ENCODE peak calls at places on chromosomes 16 and 17, in six cellular contexts. G is endothelial cell; K is RPMI8226; R is IMR-90; M is fibroblast of the conjunctiva; N is CD4-positive, alpha-beta memory T cell. S is an unnamed sample.

GRCh38 chr16:85473326-85473725 is 139.8 kb upstream of the GSE1 start:
- DNase-seq in G (no peak), K (no peak), R (no peak), M (no peak), N (no peak), S (no peak)

GRCh38 chr16:57606847-57607501 is 21.5 kb upstream of the ADGRG1 start:
- DNase-seq in G (no peak), K (peak), R (no peak), M (no peak), N (no peak), S (no peak)

GRCh38 chr17:37274432-37274831 is 101.4 kb upstream of the C17orf78 start:
- DNase-seq in G (no peak), K (no peak), R (no peak), M (no peak), N (no peak), S (no peak)

GRCh38 chr17:2023692-2024571 is 1.2 kb downstream of the RTN4RL1 start:
- DNase-seq in G (peak), K (no peak), R (peak), M (no peak), N (peak), S (peak)

GRCh38 chr17:73548620-73549311 is 95.5 kb downstream of the SDK2 start:
- DNase-seq in G (no peak), K (no peak), R (no peak), M (no peak), N (no peak), S (no peak)

GRCh38 chr17:68320311-68320865 is 29.1 kb downstream of the ARSG start:
- DNase-seq in G (no peak), K (no peak), R (no peak), M (no peak), N (no peak), S (no peak)

GRCh38 chr16:67278773-67279295 is 498 bp upstream of the PLEKHG4 start:
- DNase-seq in G (no peak), K (peak), R (no peak), M (no peak), N (no peak), S (no peak)

GRCh38 chr17:40319651-40320550 is 10.9 kb downstream of the RARA start:
- DNase-seq in G (no peak), K (peak), R (no peak), M (no peak), N (peak), S (no peak)

GRCh38 chr17:74380086-74380958 is 13.0 kb downstream of the GPR142 start:
- DNase-seq in G (no peak), K (peak), R (no peak), M (no peak), N (no peak), S (no peak)

GRCh38 chr17:7296189-7296861 is 1.9 kb upstream of the YBX2 start:
- DNase-seq in G (peak), K (peak), R (peak), M (peak), N (peak), S (peak)

GRCh38 chr16:75179208-75179607 is 27.8 kb downstream of the CTRB2 start:
- DNase-seq in G (no peak), K (no peak), R (no peak), M (no peak), N (no peak), S (no peak)

GRCh38 chr17:41678907-41679739 is 9.6 kb upstream of the EIF1 start:
- DNase-seq in G (no peak), K (peak), R (peak), M (no peak), N (peak), S (peak)

GRCh38 chr17:42009170-42009569 is 8.1 kb downstream of the DNAJC7 start:
- DNase-seq in G (no peak), K (no peak), R (no peak), M (no peak), N (no peak), S (no peak)

GRCh38 chr17:21129023-21129681 is 2.4 kb downstream of the DHRS7B start:
- DNase-seq in G (peak), K (no peak), R (peak), M (peak), N (no peak), S (peak)

GRCh38 chr17:37220609-37220953 is 155.2 kb upstream of the C17orf78 start:
- DNase-seq in G (peak), K (no peak), R (peak), M (no peak), N (peak), S (peak)

GRCh38 chr16:62913333-62913732 is 877.1 kb upstream of the CDH8 start:
- DNase-seq in G (no peak), K (no peak), R (no peak), M (no peak), N (no peak), S (no peak)

GRCh38 chr16:48384982-48385271 is 286 bp downstream of the SIAH1 start:
- DNase-seq in G (no peak), K (no peak), R (no peak), M (no peak), N (no peak), S (no peak)

GRCh38 chr16:26606381-26607150 is 460.2 kb upstream of the C16orf82 start:
- DNase-seq in G (no peak), K (no peak), R (no peak), M (no peak), N (no peak), S (no peak)

GRCh38 chr17:17151055-17151454 is 55.1 kb downstream of the PLD6 start:
- DNase-seq in G (no peak), K (no peak), R (peak), M (peak), N (no peak), S (peak)

GRCh38 chr17:70168979-70169706 is at the start of gene KCNJ2:
- DNase-seq in G (peak), K (peak), R (peak), M (peak), N (peak), S (peak)

GRCh38 chr16:29775742-29776408 is 2.2 kb upstream of the ZG16 start:
- DNase-seq in G (no peak), K (no peak), R (peak), M (no peak), N (no peak), S (no peak)

GRCh38 chr17:73707358-73707757 is 63.1 kb upstream of the SDK2 start:
- DNase-seq in G (no peak), K (no peak), R (no peak), M (no peak), N (no peak), S (no peak)

GRCh38 chr17:77161953-77162352 is 21.2 kb downstream of the SEC14L1 start:
- DNase-seq in G (no peak), K (no peak), R (no peak), M (no peak), N (no peak), S (no peak)

GRCh38 chr16:48408688-48409087 is 23.5 kb upstream of the SIAH1 start:
- DNase-seq in G (no peak), K (no peak), R (peak), M (no peak), N (no peak), S (no peak)

GRCh38 chr16:88382491-88383400 is at the start of gene ZNF469:
- DNase-seq in G (peak), K (peak), R (peak), M (no peak), N (no peak), S (no peak)

GRCh38 chr16:73951541-73951940 is 345.1 kb upstream of the PSMD7 start:
- DNase-seq in G (no peak), K (no peak), R (peak), M (peak), N (no peak), S (no peak)

GRCh38 chr16:58026139-58026704 is 668 bp downstream of the MMP15 start:
- DNase-seq in G (peak), K (peak), R (peak), M (no peak), N (no peak), S (no peak)

GRCh38 chr17:59435238-59435637 is 103.8 kb downstream of the YPEL2 start:
- DNase-seq in G (no peak), K (no peak), R (peak), M (peak), N (no peak), S (peak)

GRCh38 chr16:50183316-50183715 is 30.2 kb downstream of the TENT4B start:
- DNase-seq in G (no peak), K (no peak), R (peak), M (no peak), N (no peak), S (no peak)

GRCh38 chr17:6374761-6375312 is 60.1 kb downstream of the AIPL1 start:
- DNase-seq in G (no peak), K (no peak), R (peak), M (no peak), N (no peak), S (no peak)

GRCh38 chr17:50426814-50427787 is 1.1 kb downstream of the ACSF2 start:
- DNase-seq in G (peak), K (peak), R (peak), M (no peak), N (no peak), S (no peak)

GRCh38 chr16:57611184-57611583 is 17.2 kb upstream of the ADGRG1 start:
- DNase-seq in G (no peak), K (no peak), R (peak), M (no peak), N (no peak), S (no peak)

GRCh38 chr16:442976-443375 is 17.5 kb downstream of the RAB11FIP3 start:
- DNase-seq in G (no peak), K (no peak), R (no peak), M (no peak), N (no peak), S (peak)

GRCh38 chr17:4807534-4808377 is 804 bp downstream of the PLD2 start:
- DNase-seq in G (no peak), K (no peak), R (no peak), M (no peak), N (no peak), S (no peak)

GRCh38 chr17:76281573-76282371 is 16.6 kb downstream of the UBALD2 start:
- DNase-seq in G (no peak), K (no peak), R (no peak), M (no peak), N (no peak), S (no peak)

GRCh38 chr16:49592507-49593422 is 219.2 kb downstream of the C16orf78 start:
- DNase-seq in G (peak), K (peak), R (peak), M (no peak), N (peak), S (no peak)

GRCh38 chr16:68902376-68903345 is 59.3 kb downstream of the TANGO6 start:
- DNase-seq in G (peak), K (peak), R (peak), M (peak), N (no peak), S (peak)

S was measured in stromal cell of bone marrow.